ENCODE peak calls at places on chromosomes 13 and 19, in four cellular contexts. H is CD8-positive, alpha-beta T cell; Q is NCI-H187 treated with DMSO at 0.1 percent for 48 hours; Z is AG09319. E is an unnamed sample.

GRCh38 chr13:100544866-100545683 is 43.5 kb downstream of the GGACT start:
- DNase-seq in H (no peak), Q (no peak), Z (no peak), E (peak)

GRCh38 chr13:51364404-51365008 is 25.0 kb downstream of the SERPINE3 start:
- DNase-seq in H (no peak), Q (no peak), Z (no peak), E (no peak)

GRCh38 chr13:81395368-81395767 is 1054.4 kb upstream of the SPRY2 start:
- DNase-seq in H (no peak), Q (no peak), Z (no peak), E (no peak)

GRCh38 chr13:87981416-87981815 is 310.2 kb downstream of the SLITRK5 start:
- DNase-seq in H (no peak), Q (no peak), Z (no peak), E (no peak)

GRCh38 chr19:2294377-2295335 is 12.7 kb upstream of the PEAK3 start:
- DNase-seq in H (no peak), Q (no peak), Z (peak), E (no peak)

GRCh38 chr19:11238041-11238440 is 1.4 kb upstream of the ANGPTL8 start:
- DNase-seq in H (no peak), Q (no peak), Z (no peak), E (no peak)

GRCh38 chr19:32416749-32417469 is 11.3 kb downstream of the DPY19L3 start:
- DNase-seq in H (no peak), Q (no peak), Z (peak), E (no peak)

GRCh38 chr19:46065486-46065885 is 24.7 kb upstream of the IGFL4 start:
- DNase-seq in H (no peak), Q (no peak), Z (no peak), E (no peak)

GRCh38 chr19:55484571-55485438 is at the start of gene NAT14:
- DNase-seq in H (peak), Q (no peak), Z (no peak), E (peak)

GRCh38 chr13:24459234-24459633 is 53.3 kb downstream of the PARP4 start:
- DNase-seq in H (no peak), Q (no peak), Z (peak), E (no peak)

GRCh38 chr13:104779311-104779710 is 1713.1 kb upstream of the SLC10A2 start:
- DNase-seq in H (no peak), Q (no peak), Z (no peak), E (no peak)

GRCh38 chr19:16441661-16442071 is 30.1 kb downstream of the EPS15L1 start:
- DNase-seq in H (no peak), Q (no peak), Z (no peak), E (no peak)

GRCh38 chr13:113239986-113240385 is 30.6 kb downstream of the CUL4A start:
- DNase-seq in H (no peak), Q (no peak), Z (no peak), E (no peak)

GRCh38 chr13:89827552-89827951 is 1519.9 kb upstream of the MIR17HG start:
- DNase-seq in H (no peak), Q (no peak), Z (no peak), E (no peak)

GRCh38 chr19:19115954-19116353 is 22.3 kb downstream of the TMEM161A start:
- DNase-seq in H (peak), Q (no peak), Z (no peak), E (no peak)

GRCh38 chr13:76210262-76210661 is 574.1 kb downstream of the LMO7 start:
- DNase-seq in H (no peak), Q (no peak), Z (no peak), E (no peak)

GRCh38 chr19:28313633-28314032 is 899.3 kb downstream of the UQCRFS1 start:
- DNase-seq in H (no peak), Q (no peak), Z (peak), E (no peak)

GRCh38 chr13:46158983-46159382 is 23.0 kb downstream of the LCP1 start:
- DNase-seq in H (no peak), Q (no peak), Z (no peak), E (no peak)

GRCh38 chr19:5536337-5536894 is 31.3 kb downstream of the TINCR start:
- DNase-seq in H (no peak), Q (no peak), Z (no peak), E (peak)

GRCh38 chr19:56837492-56837891 is 3.0 kb downstream of the PEG3 start:
- DNase-seq in H (no peak), Q (no peak), Z (no peak), E (peak)

GRCh38 chr19:13420780-13421179 is 85.5 kb downstream of the CACNA1A start:
- DNase-seq in H (no peak), Q (no peak), Z (no peak), E (no peak)

GRCh38 chr13:25752957-25753540 is 298.8 kb downstream of the SHISA2 start:
- DNase-seq in H (no peak), Q (no peak), Z (peak), E (peak)

GRCh38 chr19:3769494-3769893 is 2.5 kb downstream of the RAX2 start:
- DNase-seq in H (no peak), Q (no peak), Z (no peak), E (no peak)

GRCh38 chr19:32570081-32570785 is 10.8 kb upstream of the PDCD5 start:
- DNase-seq in H (peak), Q (peak), Z (peak), E (peak)

E was measured in mucosa of gallbladder.